ENCODE peak calls at places on chromosomes 7 and 10, in four cellular contexts. A is GM12864; R is psoas muscle; K is effector memory CD4-positive, alpha-beta T cell. G is an unnamed sample.

GRCh38 chr10:121702351-121703320 is 104.4 kb upstream of the FGFR2 start:
- DNase-seq in K (no peak), R (no peak), A (no peak), G (peak)

GRCh38 chr7:118059209-118059608 is 124.8 kb upstream of the LSM8 start:
- DNase-seq in A (no peak), K (no peak), R (no peak), G (no peak)

GRCh38 chr10:97412891-97413304 is 11.8 kb upstream of the RRP12 start:
- DNase-seq in K (no peak), A (no peak), R (no peak), G (no peak)

GRCh38 chr10:23195846-23196200 is 3.7 kb downstream of the PTF1A start:
- DNase-seq in A (no peak), K (no peak), R (no peak), G (no peak)

GRCh38 chr7:322708-323111 is 32.7 kb downstream of the FOXL3 start:
- DNase-seq in K (no peak), A (no peak), R (no peak), G (no peak)

GRCh38 chr10:23656735-23657134 is 217.9 kb downstream of the OTUD1 start:
- DNase-seq in R (no peak), A (no peak), K (no peak), G (no peak)

GRCh38 chr10:50937230-50937907 is 51.9 kb upstream of the A1CF start:
- DNase-seq in R (no peak), A (no peak), K (no peak), G (no peak)

GRCh38 chr10:114925675-114926204 is 12.3 kb upstream of the TRUB1 start:
- DNase-seq in A (no peak), K (no peak), R (no peak), G (no peak)

GRCh38 chr7:69757528-69757927 is 159.3 kb downstream of the AUTS2 start:
- DNase-seq in K (no peak), R (no peak), A (no peak), G (no peak)

GRCh38 chr7:157150825-157151412 is 12.2 kb downstream of the UBE3C start:
- DNase-seq in K (no peak), R (peak), A (no peak), G (peak)

GRCh38 chr10:97428572-97428981 is 2.6 kb downstream of the PGAM1 start:
- DNase-seq in A (no peak), R (no peak), K (no peak), G (no peak)

GRCh38 chr10:52961298-52961697 is 188.7 kb upstream of the MBL2 start:
- DNase-seq in K (no peak), A (no peak), R (no peak), G (peak)

GRCh38 chr7:158821173-158822021 is 7.9 kb downstream of the ESYT2 start:
- DNase-seq in R (no peak), K (no peak), A (no peak), G (no peak)

GRCh38 chr7:47654672-47655340 is 72.9 kb upstream of the TNS3 start:
- DNase-seq in R (no peak), K (no peak), A (no peak), G (no peak)

GRCh38 chr7:778968-779451 is 51.9 kb upstream of the PRKAR1B start:
- DNase-seq in K (no peak), A (no peak), R (peak), G (no peak)

GRCh38 chr10:75294866-75295692 is 59.3 kb upstream of the COMTD1 start:
- DNase-seq in A (no peak), R (peak), K (peak), G (peak)

GRCh38 chr10:62794306-62794705 is 10.2 kb upstream of the ADO start:
- DNase-seq in A (no peak), R (no peak), K (no peak), G (no peak)

GRCh38 chr7:6254891-6255290 is 17.5 kb downstream of the CYTH3 start:
- DNase-seq in R (no peak), K (no peak), A (no peak), G (no peak)

GRCh38 chr7:108488902-108489538 is 32.8 kb upstream of the NRCAM start:
- DNase-seq in R (no peak), K (no peak), A (no peak), G (no peak)

GRCh38 chr7:43756368-43757072 is 2.0 kb upstream of the BLVRA start:
- DNase-seq in K (no peak), R (no peak), A (no peak), G (no peak)

GRCh38 chr10:131979821-131980270 is 1.9 kb downstream of the BNIP3 start:
- DNase-seq in A (no peak), K (no peak), R (peak), G (no peak)

GRCh38 chr10:130213286-130214080 is 77.3 kb downstream of the GLRX3 start:
- DNase-seq in A (no peak), K (no peak), R (no peak), G (no peak)

GRCh38 chr10:128062837-128063563 is 63.2 kb downstream of the MKI67 start:
- DNase-seq in A (no peak), R (no peak), K (peak), G (no peak)

GRCh38 chr7:149292101-149292823 is 30.3 kb downstream of the ZNF783 start:
- DNase-seq in R (no peak), K (no peak), A (no peak), G (no peak)

GRCh38 chr10:63603709-63604445 is 82.7 kb downstream of the REEP3 start:
- DNase-seq in R (no peak), A (peak), K (no peak), G (no peak)

GRCh38 chr10:103692421-103693069 is 162.8 kb downstream of the SH3PXD2A start:
- DNase-seq in R (no peak), A (peak), K (peak), G (no peak)

GRCh38 chr10:118582511-118582910 is 12.9 kb downstream of the PRLHR start:
- DNase-seq in A (no peak), R (no peak), K (no peak), G (no peak)

GRCh38 chr10:91632671-91633550 is at the start of gene PPP1R3C:
- DNase-seq in R (peak), A (no peak), K (no peak), G (peak)

GRCh38 chr10:124626759-124627380 is 117.3 kb downstream of the FAM53B start:
- DNase-seq in K (no peak), A (no peak), R (no peak), G (no peak)

GRCh38 chr7:33186187-33186586 is 56.8 kb downstream of the BBS9 start:
- DNase-seq in R (no peak), K (no peak), A (no peak), G (peak)

GRCh38 chr7:151864081-151864480 is 12.8 kb downstream of the PRKAG2 start:
- DNase-seq in K (no peak), R (no peak), A (no peak), G (no peak)

GRCh38 chr7:28432105-28432504 is 19.8 kb downstream of the CREB5 start:
- DNase-seq in K (no peak), A (no peak), R (peak), G (no peak)

GRCh38 chr7:76371396-76371795 is 12.6 kb upstream of the YWHAG start:
- DNase-seq in K (no peak), R (no peak), A (no peak), G (no peak)

GRCh38 chr10:5832946-5833345 is 19.7 kb upstream of the GDI2 start:
- DNase-seq in A (no peak), R (no peak), K (no peak), G (no peak)

GRCh38 chr10:28254290-28254985 is 48.4 kb downstream of the MPP7 start:
- DNase-seq in A (no peak), R (no peak), K (no peak), G (no peak)

GRCh38 chr10:48245977-48246376 is 28.5 kb downstream of the FRMPD2 start:
- DNase-seq in K (no peak), A (no peak), R (no peak), G (no peak)

GRCh38 chr10:48248462-48248861 is 26.0 kb downstream of the FRMPD2 start:
- DNase-seq in K (no peak), A (no peak), R (no peak), G (no peak)

GRCh38 chr10:48249004-48249762 is 25.3 kb downstream of the FRMPD2 start:
- DNase-seq in R (no peak), K (no peak), A (no peak), G (no peak)

GRCh38 chr10:48246501-48246900 is 28.0 kb downstream of the FRMPD2 start:
- DNase-seq in K (no peak), A (no peak), R (no peak), G (no peak)

DNA sequence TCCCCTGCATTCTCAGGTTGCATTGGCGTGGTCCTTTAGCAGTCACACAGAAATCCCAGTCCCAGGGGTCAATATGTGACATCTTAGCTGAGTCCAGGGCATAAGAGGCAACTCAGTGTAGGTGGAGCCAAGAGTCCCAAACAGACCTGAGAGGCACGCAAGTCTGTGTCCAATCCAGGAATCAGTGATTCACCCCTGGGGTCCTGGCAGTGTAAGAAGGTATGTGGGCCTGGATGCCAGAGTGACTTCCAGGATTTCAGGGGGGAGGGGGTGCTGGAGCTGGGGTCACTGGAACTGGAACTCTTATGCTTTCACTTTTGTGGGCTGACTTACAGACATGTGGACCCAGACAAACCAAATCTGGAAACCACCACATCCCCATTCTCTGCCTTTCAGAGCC is 26.8 kb downstream of the FRMPD2 start:
- DNase-seq in K (no peak), R (no peak), A (no peak), G (no peak)
- H3K4me3 ChIP-seq in K (no peak), R (no peak), A (no peak), G (no peak)

DNA sequence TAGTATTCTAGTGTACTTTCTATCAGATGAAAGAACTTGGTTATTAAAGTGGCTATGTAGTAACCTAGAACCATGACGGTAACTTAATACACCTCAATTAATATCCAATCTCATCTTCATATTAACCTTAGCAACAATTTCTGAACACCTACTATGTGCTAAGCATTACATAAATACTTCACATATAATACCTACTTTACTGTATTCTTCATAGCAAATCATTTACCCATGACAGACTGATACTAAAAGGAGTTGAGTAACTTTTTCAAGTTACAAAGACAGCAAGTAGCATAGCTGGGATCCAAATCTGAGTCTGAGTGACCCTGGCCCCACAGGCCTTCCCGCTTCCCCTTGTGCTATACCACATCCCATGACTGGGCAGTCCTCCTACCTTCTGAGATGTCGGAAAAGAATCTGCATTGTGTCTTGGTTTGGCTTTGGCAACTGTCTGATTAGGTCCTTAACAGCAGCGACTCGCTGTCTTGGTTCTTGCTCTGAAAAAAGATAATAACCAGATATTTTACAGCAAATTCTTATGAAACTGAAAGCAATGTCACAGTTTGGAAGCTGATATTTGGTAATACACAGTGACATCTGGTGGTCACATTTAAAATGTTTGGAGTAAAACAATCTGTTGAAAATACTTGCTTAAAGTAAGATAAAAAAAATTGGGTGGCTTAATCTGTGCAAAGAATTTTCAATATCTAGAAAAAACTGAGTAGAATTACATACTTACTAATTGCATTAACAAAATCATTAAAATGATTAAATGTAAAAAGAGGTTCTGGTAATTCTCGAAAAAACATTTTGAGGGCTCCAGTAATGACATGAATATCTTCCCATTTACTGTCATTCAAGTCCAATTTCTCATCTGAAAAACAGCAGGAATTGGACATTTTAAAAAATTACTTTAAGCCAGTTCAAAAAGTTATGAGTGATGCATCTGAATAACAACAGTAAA is 120.1 kb downstream of the ARHGAP12 start:
- DNase-seq in K (no peak), R (peak), A (peak), G (peak)
- H3K4me3 ChIP-seq in K (no peak), R (peak), A (peak), G (no peak)

GRCh38 chr7:105829681-105830322 is 46.6 kb downstream of the ATXN7L1 start:
- DNase-seq in K (no peak), A (no peak), R (no peak), G (no peak)
- H3K4me3 ChIP-seq in K (no peak), A (no peak), R (no peak), G (no peak)

DNA sequence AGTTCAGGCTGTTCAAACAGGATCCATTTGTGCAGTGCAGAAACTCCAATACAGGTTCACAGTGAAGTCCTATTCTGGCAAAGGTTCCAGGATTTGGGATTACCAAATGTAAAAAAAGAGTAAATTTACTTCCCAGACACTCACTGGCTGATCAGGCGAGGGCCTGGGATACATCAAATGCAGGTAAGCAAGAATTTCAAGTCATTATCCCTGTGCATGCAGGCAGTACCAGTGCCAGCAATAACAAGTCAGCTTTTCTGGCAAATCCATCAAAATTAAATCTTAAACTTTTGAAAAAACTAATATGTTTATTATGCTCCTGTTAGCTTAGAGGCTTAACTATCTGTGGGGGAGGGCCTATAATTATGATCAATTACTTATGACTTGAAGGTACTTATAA is 6.3 kb downstream of the CDK6 start:
- DNase-seq in A (no peak), K (no peak), R (no peak), G (no peak)
- H3K4me3 ChIP-seq in A (no peak), K (no peak), R (no peak), G (no peak)

GRCh38 chr7:99089914-99090629 is 53.8 kb downstream of the SMURF1 start:
- DNase-seq in R (no peak), A (no peak), K (no peak), G (no peak)
- H3K4me3 ChIP-seq in R (no peak), A (no peak), K (no peak), G (no peak)

G was measured in retinal pigment epithelial cell.